ENCODE peak calls at places on chromosomes 6 and 20, in seven cellular contexts. U is fibroblast of villous mesenchyme; C is CD4-positive, alpha-beta memory T cell; R is ovary; A is OCI-LY7; O is skeletal muscle cell; D is foreskin fibroblast. J is an unnamed sample.
A peak's percentile ranks its signal among the peaks of the same experiment; 100 is the strongest.

GRCh38 chr6:157216570-157216969 is 106.7 kb downstream of the TMEM242 start:
- DNase-seq in D (no peak), A (no peak), U (no peak), O (no peak), C (no peak), R (no peak), J (no peak)

GRCh38 chr6:28695671-28696537 is 170.2 kb downstream of the GPX5 start:
- DNase-seq in U (no peak), D (peak; percentile 23), A (no peak), R (no peak), C (no peak), O (no peak), J (no peak)

GRCh38 chr20:61690993-61691840 is 374.5 kb downstream of the TAF4 start:
- DNase-seq in R (no peak), C (no peak), U (no peak), D (no peak), A (no peak), O (no peak), J (no peak)

GRCh38 chr6:151143806-151144205 is 96.0 kb upstream of the AKAP12 start:
- DNase-seq in D (no peak), C (no peak), O (no peak), U (no peak), R (no peak), A (no peak), J (no peak)

GRCh38 chr6:72864236-72864635 is 242.4 kb downstream of the KCNQ5 start:
- DNase-seq in U (no peak), O (no peak), R (no peak), D (no peak), C (no peak), A (no peak), J (no peak)

GRCh38 chr20:57148266-57148665 is 118.2 kb downstream of the BMP7 start:
- DNase-seq in O (no peak), C (no peak), D (no peak), U (peak; percentile 29), R (no peak), A (no peak), J (no peak)

GRCh38 chr6:13140972-13141371 is 187.4 kb downstream of the TBC1D7 start:
- DNase-seq in C (no peak), D (no peak), O (no peak), R (no peak), U (no peak), A (no peak), J (no peak)

GRCh38 chr6:52392944-52393343 is 27.2 kb upstream of the EFHC1 start:
- DNase-seq in U (peak; percentile 57), A (no peak), D (peak; percentile 74), C (peak; percentile 63), R (no peak), O (peak; percentile 28), J (no peak)

GRCh38 chr6:161549977-161550655 is 276.3 kb upstream of the AGPAT4 start:
- DNase-seq in R (no peak), U (no peak), C (no peak), A (no peak), D (no peak), O (no peak), J (no peak)

GRCh38 chr20:24684421-24684871 is 215.0 kb downstream of the SYNDIG1 start:
- DNase-seq in C (no peak), U (no peak), D (no peak), A (no peak), O (no peak), R (no peak), J (no peak)

GRCh38 chr6:12967686-12968085 is 251.1 kb downstream of the PHACTR1 start:
- DNase-seq in U (no peak), A (no peak), R (no peak), C (no peak), D (peak; percentile 87), O (no peak), J (no peak)

GRCh38 chr6:48177786-48178185 is 66.8 kb upstream of the PTCHD4 start:
- DNase-seq in U (no peak), A (no peak), D (peak; percentile 45), C (no peak), R (no peak), O (no peak), J (no peak)

GRCh38 chr6:31336872-31337496 is 20.0 kb downstream of the HLA-B start:
- DNase-seq in O (no peak), R (no peak), D (no peak), U (no peak), C (no peak), A (peak; percentile 77), J (no peak)

GRCh38 chr20:61760321-61761112 is 305.2 kb downstream of the TAF4 start:
- DNase-seq in D (no peak), C (no peak), A (no peak), O (no peak), U (no peak), R (no peak), J (no peak)

DNA sequence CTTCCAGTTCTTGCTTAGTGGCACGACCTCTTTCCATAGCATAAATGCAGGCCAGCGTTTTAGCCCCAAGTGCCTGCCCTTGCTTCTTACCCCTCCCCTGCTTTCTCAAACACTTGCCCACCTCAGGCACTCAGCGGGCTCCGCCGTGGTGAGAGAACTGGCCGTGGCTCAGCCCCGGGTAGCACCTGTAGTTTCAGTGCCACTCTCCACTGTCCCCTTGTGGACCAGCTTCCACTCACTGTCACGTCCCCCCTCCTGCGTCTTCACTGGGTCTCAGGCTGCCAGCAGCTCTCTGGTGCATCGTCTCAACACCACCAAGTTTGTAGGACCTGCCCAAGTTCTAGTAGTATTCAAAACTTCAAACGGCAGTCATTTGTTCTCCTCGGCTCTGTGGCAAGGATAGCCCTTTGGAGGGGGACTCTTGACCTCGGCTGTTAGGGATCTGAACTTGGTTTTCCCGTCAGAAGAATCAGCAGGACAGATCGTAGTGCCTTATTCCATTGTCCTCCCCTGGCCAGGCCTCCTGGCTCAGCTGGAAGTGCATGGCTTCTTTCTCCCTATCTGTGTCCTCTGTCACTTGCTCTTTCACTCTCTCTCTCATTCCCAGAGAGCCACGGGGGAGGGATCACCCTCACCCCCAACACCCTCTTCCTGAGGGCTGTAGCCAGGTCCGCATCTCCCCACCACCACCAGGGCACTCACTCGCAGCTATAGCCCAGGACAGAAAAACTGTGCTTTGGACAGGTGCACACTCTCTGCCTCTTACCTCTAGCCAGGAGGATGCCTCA is 44.6 kb downstream of the STK35 start:
- DNase-seq in U (no peak), R (no peak), O (no peak), D (no peak), C (no peak), A (no peak), J (no peak)
- H3K4me3 ChIP-seq in U (no peak overlapping the region), R (no peak overlapping the region), O (no peak overlapping the region), D (no peak overlapping the region), C (no peak overlapping the region), A (no peak overlapping the region), J (no peak overlapping the region)

GRCh38 chr6:127519469-127519785 is 292 bp upstream of the MTCL3 start:
- DNase-seq in O (no peak), R (no peak), D (no peak), U (no peak), C (no peak), A (no peak), J (no peak)
- H3K4me3 ChIP-seq in O (peak overlapping the region; percentile 54), R (no peak overlapping the region), D (peak overlapping the region; percentile 43), U (no peak overlapping the region), C (no peak overlapping the region), A (no peak overlapping the region), J (no peak overlapping the region)

GRCh38 chr20:3925113-3925695 is 36.0 kb downstream of the PANK2 start:
- DNase-seq in C (no peak), A (no peak), O (no peak), D (no peak), R (no peak), U (no peak), J (no peak)

GRCh38 chr20:3922983-3923339 is 33.8 kb downstream of the PANK2 start:
- DNase-seq in U (no peak), R (no peak), O (no peak), D (peak; percentile 9), A (no peak), C (no peak), J (no peak)

GRCh38 chr20:3923818-3924217 is 34.6 kb downstream of the PANK2 start:
- DNase-seq in R (no peak), A (no peak), O (peak; percentile 53), U (peak; percentile 36), C (no peak), D (peak; percentile 76), J (no peak)

GRCh38 chr20:3925899-3926638 is 36.9 kb downstream of the PANK2 start:
- DNase-seq in R (no peak), D (peak; percentile 17), U (no peak), C (no peak), A (no peak), O (no peak), J (no peak)

GRCh38 chr20:3924304-3925112 is 35.3 kb downstream of the PANK2 start:
- DNase-seq in O (no peak), A (no peak), D (peak; percentile 16), C (no peak), R (no peak), U (no peak), J (no peak)
- H3K4me3 ChIP-seq in O (no peak overlapping the region), A (no peak overlapping the region), D (no peak overlapping the region), C (no peak overlapping the region), R (no peak overlapping the region), U (no peak overlapping the region), J (no peak overlapping the region)

GRCh38 chr6:143675946-143676345 is 1.8 kb upstream of the PHACTR2 start:
- DNase-seq in R (no peak), A (no peak), U (peak; percentile 71), O (no peak), D (peak; percentile 57), C (no peak), J (peak; percentile 97)

GRCh38 chr6:143675327-143675900 is 2.4 kb upstream of the PHACTR2 start:
- DNase-seq in D (no peak), O (no peak), U (no peak), A (no peak), R (no peak), C (no peak), J (no peak)

GRCh38 chr6:143676437-143677045 is 1.2 kb upstream of the PHACTR2 start:
- DNase-seq in U (no peak), A (no peak), R (no peak), C (no peak), D (no peak), O (no peak), J (no peak)

GRCh38 chr6:143673638-143674037 is 4.1 kb upstream of the PHACTR2 start:
- DNase-seq in D (peak; percentile 76), O (peak; percentile 46), A (no peak), R (no peak), C (no peak), U (peak; percentile 80), J (peak; percentile 96)

DNA sequence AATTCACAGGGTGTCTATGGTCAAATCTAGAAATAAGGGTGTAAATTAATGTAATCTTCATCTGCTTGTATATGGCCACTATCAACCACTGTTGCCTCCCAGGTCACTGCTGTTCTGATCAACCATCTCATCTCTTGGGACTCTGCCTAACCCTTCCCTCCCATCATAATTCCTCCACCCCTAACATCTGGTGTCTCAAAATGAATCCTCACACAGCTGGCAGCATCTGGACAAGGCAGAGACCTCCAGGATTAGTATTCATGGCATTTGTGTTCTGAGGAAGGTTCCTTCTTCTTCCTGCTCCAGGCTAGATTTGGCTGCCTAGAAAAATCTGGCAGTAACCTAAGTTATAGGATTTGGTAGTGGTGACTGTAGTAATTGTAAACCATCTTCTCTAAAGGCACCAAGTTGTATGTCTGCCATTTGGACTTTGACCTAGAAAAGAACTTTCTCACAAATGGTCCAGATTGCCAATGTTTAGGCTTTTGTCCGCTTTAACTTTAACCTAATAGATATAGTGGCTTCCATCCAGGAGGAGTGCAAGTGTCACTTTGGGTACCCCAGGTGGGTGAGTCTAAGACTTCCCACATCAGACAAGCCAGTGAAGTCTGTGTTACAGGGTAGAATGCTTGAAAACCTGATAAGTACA is 3.2 kb upstream of the PHACTR2 start:
- DNase-seq in A (no peak), D (peak; percentile 63), U (peak; percentile 66), C (no peak), R (no peak), O (no peak), J (no peak)
- H3K4me3 ChIP-seq in A (no peak overlapping the region), D (no peak overlapping the region), U (no peak overlapping the region), C (no peak overlapping the region), R (no peak overlapping the region), O (no peak overlapping the region), J (peak overlapping the region; percentile 13)

GRCh38 chr6:142845143-142845571 is 99.8 kb downstream of the HIVEP2 start:
- DNase-seq in O (no peak), A (no peak), D (no peak), U (no peak), R (no peak), C (peak; percentile 42), J (no peak)
- H3K4me3 ChIP-seq in O (no peak overlapping the region), A (peak overlapping the region; percentile 64), D (peak overlapping the region; percentile 29), U (no peak overlapping the region), R (no peak overlapping the region), C (peak overlapping the region; percentile 31), J (peak overlapping the region; percentile 51)